ENCODE peak calls at places on chromosomes 4 and X, in ten cellular contexts. O, G, F, H, C, T, X, I, Z and J are unnamed samples.

GRCh38 chr4:152176627-152177214 is 359.2 kb downstream of the FBXW7 start:
- DNase-seq in O (no peak), G (peak; percentile 10), F (no peak), I (no peak), T (no peak), H (no peak), X (no peak), C (no peak), Z (no peak), J (no peak)

GRCh38 chr4:139656614-139657486 is 8.8 kb upstream of the MGST2 start:
- DNase-seq in O (peak; percentile 79), T (peak; percentile 28), I (peak; percentile 39), C (no peak), X (peak; percentile 38), F (no peak), G (peak; percentile 83), H (peak; percentile 70), Z (peak; percentile 84), J (peak; percentile 77)

GRCh38 chrX:118975831-118976598 is 1.6 kb downstream of the LONRF3 start:
- DNase-seq in I (peak; percentile 70), O (no peak), T (peak; percentile 65), G (no peak), X (no peak), H (peak; percentile 15), Z (peak; percentile 48), C (peak; percentile 85), F (peak; percentile 91), J (peak; percentile 11)

GRCh38 chr4:11720292-11720691 is 291.6 kb upstream of the HS3ST1 start:
- DNase-seq in G (peak; percentile 76), F (no peak), C (no peak), X (no peak), O (peak; percentile 60), H (peak; percentile 45), I (no peak), Z (peak; percentile 78), T (peak; percentile 16), J (peak; percentile 81)

GRCh38 chrX:114583646-114584433 is at the start of gene HTR2C:
- DNase-seq in T (no peak), X (no peak), G (no peak), F (no peak), C (no peak), O (no peak), I (no peak), H (no peak), Z (no peak), J (no peak)

GRCh38 chr4:145769450-145770037 is 89.6 kb downstream of the C4orf51 start:
- DNase-seq in X (no peak), F (no peak), G (no peak), O (no peak), Z (no peak), C (no peak), I (no peak), H (no peak), T (no peak), J (no peak)

GRCh38 chr4:108813261-108813660 is 50.4 kb upstream of the ETNPPL start:
- DNase-seq in H (no peak), X (no peak), T (no peak), I (no peak), C (no peak), Z (no peak), F (no peak), G (peak; percentile 62), O (no peak), J (no peak)

GRCh38 chrX:3380603-3381002 is 34.2 kb upstream of the MXRA5 start:
- DNase-seq in C (no peak), G (no peak), O (no peak), I (no peak), Z (no peak), T (no peak), X (no peak), H (no peak), F (no peak), J (no peak)

DNA sequence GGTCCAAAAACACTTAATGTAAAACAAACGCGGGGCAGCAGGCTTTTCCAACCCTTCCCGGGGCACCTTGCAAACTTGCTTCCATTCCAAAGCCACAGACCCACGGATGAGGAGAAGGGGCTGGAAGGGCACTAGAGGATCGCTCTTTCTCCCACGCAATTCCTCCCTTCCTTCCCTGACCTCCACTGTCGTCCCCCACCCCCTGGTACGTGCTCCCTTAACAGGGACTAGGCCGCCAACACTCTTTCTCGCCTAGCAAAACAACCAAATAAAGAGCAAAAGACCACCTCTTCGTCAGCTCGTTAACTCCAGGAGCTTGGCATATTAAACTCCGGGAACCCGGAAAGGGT is 3.9 kb downstream of the PITX2 start:
- DNase-seq in G (no peak), X (no peak), F (no peak), I (no peak), O (no peak), Z (no peak), C (no peak), T (no peak), H (no peak), J (no peak)
- H3K4me3 ChIP-seq in G (no peak overlapping the region), X (no peak overlapping the region), F (no peak overlapping the region), I (no peak overlapping the region), O (no peak overlapping the region), Z (no peak overlapping the region), C (no peak overlapping the region), T (no peak overlapping the region), H (no peak overlapping the region), J (no peak overlapping the region)

GRCh38 chrX:46643636-46644035 is 70.1 kb downstream of the CHST7 start:
- DNase-seq in G (no peak), I (no peak), O (no peak), Z (no peak), C (no peak), T (no peak), X (no peak), F (no peak), H (no peak), J (no peak)

GRCh38 chrX:46645614-46646013 is 72.0 kb downstream of the CHST7 start:
- DNase-seq in H (no peak), C (no peak), G (no peak), T (no peak), I (no peak), X (no peak), F (no peak), Z (no peak), O (no peak), J (no peak)

GRCh38 chrX:46637937-46638336 is 64.4 kb downstream of the CHST7 start:
- DNase-seq in X (no peak), Z (no peak), O (no peak), I (no peak), F (no peak), T (no peak), C (no peak), G (no peak), H (peak; percentile 38), J (no peak)

GRCh38 chrX:46647251-46647650 is 73.7 kb downstream of the CHST7 start:
- DNase-seq in H (peak; percentile 50), T (no peak), O (no peak), C (no peak), I (no peak), F (no peak), X (no peak), G (no peak), Z (no peak), J (peak; percentile 47)

DNA sequence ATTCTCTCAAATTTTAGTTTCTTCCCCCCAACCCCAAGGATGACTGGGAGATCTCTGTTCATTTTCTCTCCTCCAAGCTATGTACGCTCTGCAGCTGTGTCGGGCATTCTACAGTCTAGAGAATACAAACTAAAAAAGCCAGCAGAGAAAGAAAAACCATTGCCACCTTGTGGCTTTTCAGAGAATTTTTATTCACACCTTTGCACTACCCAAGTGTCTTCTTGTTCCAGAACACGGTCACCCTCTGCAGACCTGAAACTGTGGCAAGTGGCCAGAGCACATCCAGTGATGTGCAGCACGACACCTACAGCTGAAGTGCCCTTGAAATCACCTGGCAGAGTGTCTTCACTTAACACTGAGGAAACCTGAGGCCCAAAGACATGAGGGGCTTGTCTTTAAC is 68.6 kb downstream of the CHST7 start:
- DNase-seq in H (no peak), T (no peak), I (no peak), O (peak; percentile 12), C (no peak), X (no peak), F (no peak), Z (peak; percentile 54), G (peak; percentile 45), J (peak; percentile 33)
- TF ChIP-seq CTCF in H (peak; percentile 33), T (peak; percentile 48), I (no peak), O (peak; percentile 18), C (no peak), X (no peak), F (peak; percentile 39), Z (peak; percentile 31), G (peak; percentile 43), J (peak; percentile 27)

GRCh38 chrX:39487166-39488006 is 610.4 kb downstream of the BCOR start:
- DNase-seq in G (no peak), F (no peak), Z (no peak), I (no peak), T (no peak), C (no peak), O (no peak), H (no peak), X (no peak), J (no peak)

GRCh38 chrX:39492495-39493162 is 605.1 kb downstream of the BCOR start:
- DNase-seq in C (no peak), T (no peak), F (no peak), G (peak; percentile 0), X (no peak), O (no peak), I (no peak), Z (no peak), H (no peak), J (no peak)

GRCh38 chrX:39497717-39498265 is 600.0 kb downstream of the BCOR start:
- DNase-seq in O (no peak), T (no peak), X (no peak), G (no peak), C (no peak), Z (no peak), I (no peak), H (no peak), F (no peak), J (no peak)

GRCh38 chrX:39491548-39492297 is 606.0 kb downstream of the BCOR start:
- DNase-seq in T (no peak), X (no peak), C (no peak), G (no peak), Z (no peak), F (no peak), H (no peak), I (peak; percentile 45), O (no peak), J (no peak)

DNA sequence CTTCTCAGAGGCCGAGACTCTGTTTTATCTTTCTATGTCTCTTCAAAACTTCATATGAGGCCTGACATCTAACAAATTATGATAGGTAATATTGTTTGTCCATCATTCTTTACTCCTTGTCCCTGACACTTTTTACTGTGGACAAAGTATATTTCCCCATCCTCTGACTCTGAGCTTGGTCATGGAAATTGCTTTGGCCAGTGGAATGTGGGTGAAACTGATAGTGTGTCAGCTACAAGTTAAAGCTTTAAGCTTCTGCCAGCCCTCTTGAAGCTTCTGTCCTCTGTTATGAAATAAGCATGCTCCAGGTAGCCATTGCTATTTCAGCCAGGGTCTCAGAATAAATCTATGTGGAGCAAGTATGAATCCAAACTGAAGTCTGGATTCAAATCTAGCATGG is 604.6 kb downstream of the BCOR start:
- DNase-seq in T (no peak), I (no peak), H (no peak), C (no peak), G (no peak), O (no peak), Z (no peak), F (no peak), X (no peak), J (no peak)
- H3K4me3 ChIP-seq in T (no peak overlapping the region), I (no peak overlapping the region), H (no peak overlapping the region), C (no peak overlapping the region), G (no peak overlapping the region), O (no peak overlapping the region), Z (no peak overlapping the region), F (no peak overlapping the region), X (no peak overlapping the region), J (no peak overlapping the region)

DNA sequence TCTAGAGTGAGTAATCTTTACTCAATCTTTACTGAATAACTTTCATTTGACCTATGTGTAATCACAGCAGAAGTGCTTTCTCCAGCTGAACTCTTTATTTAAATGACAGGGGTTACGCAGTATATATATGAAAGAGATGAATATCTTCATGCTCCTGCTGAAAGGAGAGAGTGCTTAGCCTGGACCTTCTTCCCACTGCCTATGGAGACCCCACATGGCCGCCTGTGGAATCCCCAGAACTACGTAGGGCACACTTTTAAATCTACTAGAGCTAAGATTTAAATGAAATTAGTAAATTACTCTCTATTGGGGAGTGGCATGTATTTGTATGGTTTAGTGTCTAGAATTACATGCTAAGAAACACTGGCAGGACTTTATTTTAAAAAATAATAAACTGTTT is 391.2 kb downstream of the ANKRD50 start:
- DNase-seq in O (peak; percentile 17), G (no peak), T (no peak), I (no peak), H (peak; percentile 24), F (no peak), C (no peak), X (no peak), Z (peak; percentile 35), J (peak; percentile 48)
- TF ChIP-seq CTCF in O (peak; percentile 30), G (no peak), T (no peak), I (no peak), H (no peak), F (no peak), C (no peak), X (peak; percentile 9), Z (peak; percentile 24), J (peak; percentile 35)